ENCODE peak calls at places on chromosomes 6 and 20, in six cellular contexts. X is endothelial cell, W is IMR-90, P is psoas muscle, K is fibroblast of lung, Z is CD14-positive monocyte. T is an unnamed sample.

GRCh38 chr6:116392158-116393032 is 21.6 kb downstream of the DSE start:
- DNase-seq in W (peak; percentile 38), X (no peak), P (no peak), K (no peak), Z (peak; percentile 63), T (no peak)

GRCh38 chr6:146890644-146891434 is 292.1 kb downstream of the ADGB start:
- DNase-seq in X (no peak), W (no peak), K (no peak), P (no peak), Z (no peak), T (peak; percentile 36)

GRCh38 chr6:142773324-142773723 is 171.7 kb downstream of the HIVEP2 start:
- DNase-seq in K (no peak), P (no peak), W (no peak), Z (no peak), X (no peak), T (no peak)

GRCh38 chr6:63571883-63572732 is at the start of the genes LOC128125822 and PTP4A1:
- DNase-seq in W (peak; percentile 98), P (peak; percentile 99), Z (peak; percentile 97), X (peak; percentile 98), K (peak; percentile 98), T (peak; percentile 99)

GRCh38 chr20:52971498-52972189 is 514 bp upstream of the TSHZ2 start:
- DNase-seq in X (no peak), W (no peak), Z (no peak), K (no peak), P (no peak), T (no peak)

GRCh38 chr6:163489584-163489983 is 75.1 kb downstream of the QKI start:
- DNase-seq in W (peak; percentile 35), P (no peak), K (peak; percentile 21), Z (no peak), X (no peak), T (no peak)

GRCh38 chr6:96721227-96721626 is 116.0 kb downstream of the GPR63 start:
- DNase-seq in P (no peak), W (no peak), K (no peak), X (no peak), Z (no peak), T (no peak)

GRCh38 chr6:19864285-19864684 is 27.1 kb downstream of the ID4 start:
- DNase-seq in K (no peak), X (no peak), Z (no peak), P (no peak), W (no peak), T (no peak)

GRCh38 chr20:31700747-31701146 is 21.9 kb downstream of the BCL2L1 start:
- DNase-seq in Z (no peak), X (no peak), W (no peak), K (no peak), P (no peak), T (no peak)

GRCh38 chr20:58174708-58175287 is 53.7 kb downstream of the ANKRD60 start:
- DNase-seq in K (peak; percentile 17), P (peak; percentile 76), X (no peak), W (no peak), Z (no peak), T (peak; percentile 21)

GRCh38 chr20:36097331-36097730 is 57.2 kb upstream of the EPB41L1 start:
- DNase-seq in P (no peak), K (peak; percentile 36), Z (no peak), X (no peak), W (peak; percentile 52), T (peak; percentile 32)

GRCh38 chr6:39260451-39260850 is 31.2 kb upstream of the KCNK5 start:
- DNase-seq in Z (no peak), K (no peak), X (no peak), P (no peak), W (no peak), T (no peak)

GRCh38 chr6:25002326-25003066 is 66.7 kb upstream of the RIPOR2 start:
- DNase-seq in P (no peak), X (no peak), Z (no peak), K (no peak), W (no peak), T (no peak)

GRCh38 chr6:44508646-44509045 is 121.1 kb downstream of the CDC5L start:
- DNase-seq in W (peak; percentile 85), Z (no peak), X (no peak), P (no peak), K (peak; percentile 84), T (peak; percentile 26)

GRCh38 chr6:9397981-9398559 is 962.7 kb upstream of the SLC35B3 start:
- DNase-seq in Z (no peak), P (no peak), W (no peak), X (no peak), K (no peak), T (no peak)

GRCh38 chr20:48629960-48630315 is 197.9 kb downstream of the PREX1 start:
- DNase-seq in P (no peak), W (no peak), Z (no peak), X (no peak), K (no peak), T (no peak)

GRCh38 chr6:153727910-153728309 is 311.1 kb upstream of the OPRM1 start:
- DNase-seq in K (no peak), X (no peak), W (no peak), Z (no peak), P (no peak), T (peak; percentile 1)

GRCh38 chr20:50118203-50118602 is 5.3 kb upstream of the UBE2V1 start:
- DNase-seq in K (no peak), P (no peak), W (no peak), Z (no peak), X (no peak), T (no peak)

GRCh38 chr20:43959079-43959919 is 44.6 kb downstream of the TOX2 start:
- DNase-seq in X (no peak), W (no peak), P (no peak), K (peak; percentile 57), Z (no peak), T (no peak)

GRCh38 chr6:129889580-129889979 is 28.5 kb upstream of the TMEM244 start:
- DNase-seq in X (no peak), W (peak; percentile 91), P (no peak), K (peak; percentile 83), Z (peak; percentile 51), T (peak; percentile 80)

GRCh38 chr20:57403216-57403615 is 12.0 kb downstream of the RBM38 start:
- DNase-seq in W (no peak), K (no peak), P (peak; percentile 26), Z (no peak), X (no peak), T (no peak)

GRCh38 chr6:106125925-106126435 is 39.8 kb downstream of the PRDM1 start:
- DNase-seq in X (no peak), P (no peak), Z (peak; percentile 64), W (no peak), K (no peak), T (no peak)

GRCh38 chr6:41901882-41902519 is 6.8 kb upstream of the USP49 start:
- DNase-seq in Z (no peak), K (peak; percentile 39), P (no peak), W (peak; percentile 16), X (peak; percentile 52), T (no peak)

GRCh38 chr6:132669690-132670291 is 10.8 kb upstream of the TAAR1 start:
- DNase-seq in W (peak; percentile 54), X (no peak), K (peak; percentile 76), P (no peak), Z (no peak), T (peak; percentile 11)

GRCh38 chr20:35991142-35991771 is 22.9 kb downstream of the CNBD2 start:
- DNase-seq in P (no peak), Z (no peak), W (peak; percentile 34), K (peak; percentile 37), X (peak; percentile 29), T (peak; percentile 31)

GRCh38 chr6:81772741-81773140 is 20.3 kb upstream of the TENT5A start:
- DNase-seq in Z (no peak), P (no peak), K (peak; percentile 31), W (peak; percentile 62), X (no peak), T (peak; percentile 88)

GRCh38 chr20:38404016-38404415 is 31.1 kb downstream of the SNHG17 start:
- DNase-seq in Z (no peak), P (no peak), X (no peak), W (no peak), K (no peak), T (no peak)

GRCh38 chr6:129501401-129502051 is 208.5 kb downstream of the ARHGAP18 start:
- DNase-seq in K (peak; percentile 98), P (peak; percentile 71), W (peak; percentile 96), X (no peak), Z (peak; percentile 54), T (peak; percentile 95)

GRCh38 chr6:147173675-147174339 is 30.4 kb upstream of the STXBP5 start:
- DNase-seq in W (no peak), Z (no peak), P (no peak), K (no peak), X (no peak), T (no peak)

GRCh38 chr6:134267917-134268361 is 50.0 kb downstream of the SGK1 start:
- DNase-seq in Z (no peak), P (no peak), X (peak; percentile 19), W (no peak), K (no peak), T (no peak)

GRCh38 chr6:85272973-85273372 is 176.9 kb upstream of the NT5E start:
- DNase-seq in W (no peak), K (no peak), P (no peak), X (no peak), Z (no peak), T (peak; percentile 39)

GRCh38 chr20:46174469-46175126 is 56.5 kb downstream of the CD40 start:
- DNase-seq in W (peak; percentile 22), K (peak; percentile 48), X (peak; percentile 87), Z (peak; percentile 64), P (peak; percentile 84), T (peak; percentile 34)
- TF ChIP-seq CTCF in W (peak; percentile 49), K (peak; percentile 18), X (peak; percentile 69), Z (peak; percentile 85), P (peak; percentile 72), T (peak; percentile 42)

GRCh38 chr20:297098-297924 is at the start of gene ZCCHC3:
- DNase-seq in W (peak; percentile 93), Z (peak; percentile 76), K (peak; percentile 97), P (peak; percentile 95), X (peak; percentile 82), T (peak; percentile 99)
- TF ChIP-seq CTCF in W (peak; percentile 30), Z (no peak), K (no peak), P (peak; percentile 21), X (no peak), T (no peak)

DNA sequence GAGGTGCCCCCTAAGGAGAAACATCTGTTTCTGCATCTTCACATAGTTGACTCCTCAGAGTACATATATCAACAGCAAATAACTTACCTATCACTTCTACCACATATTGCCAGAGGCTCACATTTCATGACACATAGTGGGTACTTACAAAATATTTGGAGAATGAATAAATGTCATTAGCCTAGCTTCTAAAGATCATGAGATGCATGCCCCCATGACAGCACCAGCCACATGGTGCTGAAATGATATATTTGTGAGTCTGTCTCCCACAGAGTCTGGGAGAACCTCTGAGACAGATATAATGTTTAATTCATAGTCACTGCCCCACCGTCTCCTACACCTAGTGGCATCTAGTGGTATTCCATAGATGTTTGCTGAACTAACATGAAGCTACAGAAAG is 555.6 kb downstream of the KIF16B start:
- DNase-seq in X (no peak), Z (no peak), K (no peak), P (no peak), W (no peak), T (peak; percentile 25)
- TF ChIP-seq CTCF in X (no peak), Z (no peak), K (no peak), P (no peak), W (no peak), T (no peak)

GRCh38 chr20:63369724-63370622 is 8.8 kb upstream of the CHRNA4 start:
- DNase-seq in W (no peak), Z (no peak), X (no peak), K (no peak), P (no peak), T (no peak)
- TF ChIP-seq CTCF in W (no peak), Z (no peak), X (no peak), K (no peak), P (no peak), T (no peak)

T was measured in foreskin fibroblast.